ENCODE peak calls at places on chromosomes 11 and 22, in five cellular contexts. One of them, this sample, is unnamed.

GRCh38 chr11:36278531-36279245 is 10.5 kb downstream of the COMMD9 start:
- DNase-seq in CD8-positive, alpha-beta T cell: no peak
- DNase-seq in testis: no peak
- DNase-seq in body of pancreas: peak; percentile 27
- DNase-seq in suprapubic skin: no peak
- DNase-seq in this sample: no peak

GRCh38 chr11:120024586-120024985 is 113.3 kb downstream of the TRIM29 start:
- DNase-seq in CD8-positive, alpha-beta T cell: no peak
- DNase-seq in testis: no peak
- DNase-seq in body of pancreas: no peak
- DNase-seq in suprapubic skin: no peak
- DNase-seq in this sample: no peak

GRCh38 chr22:44146088-44146861 is 34.5 kb upstream of the PARVG start:
- DNase-seq in CD8-positive, alpha-beta T cell: no peak
- DNase-seq in testis: no peak
- DNase-seq in body of pancreas: no peak
- DNase-seq in suprapubic skin: no peak
- DNase-seq in this sample: no peak

GRCh38 chr11:44943118-44943517 is 7.6 kb downstream of the TP53I11 start:
- DNase-seq in CD8-positive, alpha-beta T cell: no peak
- DNase-seq in testis: no peak
- DNase-seq in body of pancreas: peak; percentile 41
- DNase-seq in suprapubic skin: no peak
- DNase-seq in this sample: no peak

GRCh38 chr11:115644846-115645245 is 140.6 kb upstream of the CADM1 start:
- DNase-seq in CD8-positive, alpha-beta T cell: no peak
- DNase-seq in testis: no peak
- DNase-seq in body of pancreas: no peak
- DNase-seq in suprapubic skin: no peak
- DNase-seq in this sample: no peak

GRCh38 chr11:128709402-128709801 is 15.5 kb downstream of the FLI1 start:
- DNase-seq in CD8-positive, alpha-beta T cell: no peak
- DNase-seq in testis: no peak
- DNase-seq in body of pancreas: no peak
- DNase-seq in suprapubic skin: no peak
- DNase-seq in this sample: no peak

GRCh38 chr11:91248199-91248807 is 976.3 kb upstream of the FAT3 start:
- DNase-seq in CD8-positive, alpha-beta T cell: no peak
- DNase-seq in testis: peak; percentile 63
- DNase-seq in body of pancreas: no peak
- DNase-seq in suprapubic skin: no peak
- DNase-seq in this sample: peak; percentile 49

GRCh38 chr22:23673826-23674690 is 16.8 kb upstream of the RGL4 start:
- DNase-seq in CD8-positive, alpha-beta T cell: no peak
- DNase-seq in testis: no peak
- DNase-seq in body of pancreas: no peak
- DNase-seq in suprapubic skin: no peak
- DNase-seq in this sample: no peak

GRCh38 chr11:131694526-131695424 is 324.4 kb downstream of the NTM start:
- DNase-seq in CD8-positive, alpha-beta T cell: no peak
- DNase-seq in testis: peak; percentile 87
- DNase-seq in body of pancreas: peak; percentile 81
- DNase-seq in suprapubic skin: no peak
- DNase-seq in this sample: peak; percentile 73

GRCh38 chr11:80155412-80156017 is 714.7 kb upstream of the TENM4 start:
- DNase-seq in CD8-positive, alpha-beta T cell: no peak
- DNase-seq in testis: no peak
- DNase-seq in body of pancreas: no peak
- DNase-seq in suprapubic skin: no peak
- DNase-seq in this sample: peak; percentile 24
- TF ChIP-seq CTCF in CD8-positive, alpha-beta T cell: no peak
- TF ChIP-seq CTCF in testis: no peak
- TF ChIP-seq CTCF in body of pancreas: peak; percentile 35
- TF ChIP-seq CTCF in suprapubic skin: no peak
- TF ChIP-seq CTCF in this sample: peak; percentile 74

GRCh38 chr11:110425751-110426545 is 3.8 kb upstream of the FDX1 start:
- DNase-seq in CD8-positive, alpha-beta T cell: no peak
- DNase-seq in testis: no peak
- DNase-seq in body of pancreas: no peak
- DNase-seq in suprapubic skin: no peak
- DNase-seq in this sample: no peak
- H3K27me3 ChIP-seq in CD8-positive, alpha-beta T cell: no peaks in the 10 kb centered on the region
- H3K27me3 ChIP-seq in testis: no peaks in the 10 kb centered on the region
- H3K27me3 ChIP-seq in body of pancreas: no peaks in the 10 kb centered on the region
- H3K27me3 ChIP-seq in suprapubic skin: no peaks in the 10 kb centered on the region
- H3K27me3 ChIP-seq in this sample: no peaks in the 10 kb centered on the region

GRCh38 chr11:12196335-12196734 is 85.9 kb downstream of the MICAL2 start:
- DNase-seq in CD8-positive, alpha-beta T cell: no peak
- DNase-seq in testis: no peak
- DNase-seq in body of pancreas: no peak
- DNase-seq in suprapubic skin: no peak
- DNase-seq in this sample: no peak
- H3K4me3 ChIP-seq in CD8-positive, alpha-beta T cell: peak overlapping the region; percentile 43
- H3K4me3 ChIP-seq in testis: no peak overlapping the region
- H3K4me3 ChIP-seq in body of pancreas: no peak overlapping the region
- H3K4me3 ChIP-seq in suprapubic skin: no peak overlapping the region
- H3K4me3 ChIP-seq in this sample: no peak overlapping the region

GRCh38 chr22:29799217-29799680 is 32.1 kb downstream of the UQCR10 start:
- DNase-seq in CD8-positive, alpha-beta T cell: no peak
- DNase-seq in testis: peak; percentile 78
- DNase-seq in body of pancreas: peak; percentile 94
- DNase-seq in suprapubic skin: peak; percentile 95
- DNase-seq in this sample: peak; percentile 78
- TF ChIP-seq CTCF in CD8-positive, alpha-beta T cell: no peak
- TF ChIP-seq CTCF in testis: no peak
- TF ChIP-seq CTCF in body of pancreas: peak; percentile 25
- TF ChIP-seq CTCF in suprapubic skin: no peak
- TF ChIP-seq CTCF in this sample: peak; percentile 3

This sample was measured in BE2C.